ENCODE peak calls at places on chromosomes 11 and 22, in four cellular contexts. F, J, P and Y are unnamed samples.
A peak's percentile ranks its signal among the peaks of the same experiment; 100 is the strongest.

GRCh38 chr22:27800250-27801131 is 1.1 kb downstream of the MN1 start:
- DNase-seq in F (peak; percentile 49), J (no peak), P (no peak), Y (no peak)

GRCh38 chr22:45211848-45212247 is 28.8 kb downstream of the KIAA0930 start:
- DNase-seq in F (no peak), J (no peak), P (no peak), Y (peak; percentile 25)

GRCh38 chr11:2198621-2199365 is 27.2 kb upstream of the TH start:
- DNase-seq in F (no peak), J (no peak), P (no peak), Y (no peak)

GRCh38 chr22:21632237-21632895 is at the start of gene CCDC116:
- DNase-seq in F (peak; percentile 76), J (peak; percentile 81), P (peak; percentile 100), Y (no peak)

GRCh38 chr11:35550374-35551036 is 25.1 kb upstream of the PAMR1 start:
- DNase-seq in F (no peak), J (no peak), P (no peak), Y (no peak)

GRCh38 chr22:46058591-46059519 is 81.9 kb upstream of the WNT7B start:
- DNase-seq in F (peak; percentile 10), J (no peak), P (no peak), Y (no peak)

GRCh38 chr11:2766166-2766565 is 66.4 kb upstream of the KCNQ1OT1 start:
- DNase-seq in F (no peak), J (no peak), P (no peak), Y (no peak)

GRCh38 chr11:78254263-78254662 is 65.5 kb downstream of the USP35 start:
- DNase-seq in F (no peak), J (no peak), P (no peak), Y (no peak)

GRCh38 chr11:9516113-9516512 is 55.3 kb downstream of the ZNF143 start:
- DNase-seq in F (peak; percentile 44), J (no peak), P (no peak), Y (no peak)

GRCh38 chr11:36817336-36817965 is 219.4 kb upstream of the RAG2 start:
- DNase-seq in F (no peak), J (no peak), P (no peak), Y (peak; percentile 7)

GRCh38 chr22:25359601-25360261 is 140.3 kb downstream of the CRYBB2 start:
- DNase-seq in F (no peak), J (no peak), P (no peak), Y (no peak)

GRCh38 chr11:117980716-117981115 is 5.5 kb upstream of the IL10RA start:
- DNase-seq in F (no peak), J (no peak), P (no peak), Y (no peak)

GRCh38 chr22:44067033-44067432 is 42.9 kb downstream of the PARVB start:
- DNase-seq in F (no peak), J (no peak), P (no peak), Y (no peak)

GRCh38 chr22:44067901-44068300 is 43.8 kb downstream of the PARVB start:
- DNase-seq in F (no peak), J (no peak), P (no peak), Y (no peak)

GRCh38 chr22:44068422-44069191 is 44.5 kb downstream of the PARVB start:
- DNase-seq in F (no peak), J (no peak), P (no peak), Y (no peak)

DNA sequence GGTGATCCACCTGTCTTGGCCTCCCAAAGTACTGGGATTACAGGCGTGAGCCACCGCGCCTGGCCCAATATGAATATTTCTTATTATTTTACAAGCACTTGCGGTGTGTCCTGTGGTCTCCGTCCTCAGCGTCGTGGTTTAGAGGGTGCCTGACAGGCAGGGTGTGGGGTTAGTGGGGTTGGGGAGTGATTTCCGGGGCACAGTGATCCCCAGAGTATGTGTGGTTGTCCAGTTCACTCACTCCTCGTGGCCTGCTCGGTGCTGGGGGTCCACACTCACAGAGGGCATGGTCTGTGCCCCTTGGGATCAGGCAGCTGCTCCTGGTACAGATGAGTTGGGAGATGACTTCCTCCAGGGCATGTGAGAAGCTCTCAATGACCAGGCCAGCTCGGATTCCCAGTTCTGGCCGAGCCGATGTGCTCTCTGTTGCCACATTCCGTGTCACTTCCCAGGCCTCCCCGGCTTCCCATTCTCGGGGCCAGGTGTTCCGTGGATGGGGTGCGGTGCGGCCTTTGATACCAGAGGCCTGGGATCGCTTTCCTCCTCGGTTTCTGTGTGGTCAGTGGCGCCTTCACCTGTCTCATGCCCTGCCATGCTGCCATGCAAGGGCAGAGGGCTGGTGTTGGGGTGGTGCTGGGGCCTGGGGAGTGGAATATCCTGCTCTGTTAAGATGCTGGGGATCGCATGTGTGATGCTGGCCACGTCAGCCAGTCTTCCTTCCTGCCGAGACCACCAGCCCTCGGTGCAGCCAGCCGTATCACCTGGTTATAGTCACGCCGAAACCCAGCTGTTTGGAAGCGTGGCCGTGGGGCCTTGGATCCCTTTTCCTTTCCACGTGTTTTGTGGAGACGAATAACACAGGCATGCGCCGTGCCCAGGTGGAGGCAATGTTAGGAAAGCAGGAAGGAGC is 39.6 kb downstream of the PARVB start:
- DNase-seq in F (no peak), J (no peak), P (no peak), Y (no peak)
- TF ChIP-seq HMGXB4 in F (no peak), J (no peak), P (no peak), Y (no peak)

GRCh38 chr11:45899448-45900174 is 7.5 kb downstream of the FREY1 start:
- DNase-seq in F (peak; percentile 94), J (peak; percentile 69), P (peak; percentile 93), Y (peak; percentile 82)

GRCh38 chr11:45899086-45899447 is 8.0 kb downstream of the FREY1 start:
- DNase-seq in F (no peak), J (no peak), P (no peak), Y (no peak)

GRCh38 chr11:45900916-45901617 is 6.0 kb downstream of the FREY1 start:
- DNase-seq in F (no peak), J (no peak), P (no peak), Y (no peak)

GRCh38 chr11:45902452-45903380 is 4.4 kb downstream of the FREY1 start:
- DNase-seq in F (no peak), J (no peak), P (no peak), Y (no peak)

GRCh38 chr11:45901646-45902045 is 5.4 kb downstream of the FREY1 start:
- DNase-seq in F (no peak), J (no peak), P (no peak), Y (no peak)
- TF ChIP-seq HMGXB4 in F (no peak), J (no peak), P (no peak), Y (no peak)

GRCh38 chr22:19718255-19719054 is 4.2 kb downstream of the SEPTIN5 start:
- DNase-seq in F (no peak), J (no peak), P (peak; percentile 94), Y (no peak)

GRCh38 chr22:19717691-19718254 is 3.5 kb downstream of the SEPTIN5 start:
- DNase-seq in F (peak; percentile 70), J (no peak), P (peak; percentile 98), Y (peak; percentile 65)

GRCh38 chr22:19720150-19720827 is 3.0 kb upstream of the GP1BB start:
- DNase-seq in F (no peak), J (no peak), P (no peak), Y (no peak)

GRCh38 chr22:19719488-19720021 is 3.8 kb upstream of the GP1BB start:
- DNase-seq in F (no peak), J (no peak), P (no peak), Y (no peak)

GRCh38 chr22:19719055-19719482 is 4.3 kb upstream of the GP1BB start:
- DNase-seq in F (no peak), J (no peak), P (peak; percentile 93), Y (no peak)
- TF ChIP-seq HMGXB4 in F (no peak), J (no peak), P (no peak), Y (no peak)

DNA sequence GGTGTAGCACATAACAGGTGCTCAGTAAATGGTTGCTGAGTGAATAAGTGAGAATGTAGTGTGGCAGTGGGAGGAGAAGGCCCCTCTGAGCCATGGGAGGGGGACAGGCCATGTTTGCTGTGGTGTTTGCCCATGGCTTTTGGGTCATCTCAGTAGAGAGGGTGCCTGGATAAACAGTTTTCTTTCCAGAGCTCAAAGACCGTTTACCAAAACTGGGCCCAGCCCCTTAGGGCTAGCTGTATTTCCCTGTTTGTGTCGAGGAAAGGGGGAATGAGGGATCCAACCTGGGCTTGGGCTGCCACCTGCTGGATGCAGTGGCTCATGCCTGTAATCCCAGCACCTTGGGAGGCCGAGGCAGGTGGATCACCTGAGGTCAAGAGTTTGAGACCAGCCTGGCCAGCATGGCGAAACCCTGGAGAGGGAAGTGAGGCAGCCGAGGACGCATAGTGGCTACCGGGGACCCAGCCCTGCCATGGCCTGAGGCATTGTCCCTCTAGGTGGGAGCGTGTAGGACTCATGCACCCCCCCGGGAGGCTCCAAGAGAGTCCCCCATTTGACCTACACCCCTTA is 8.7 kb upstream of the LTO1 start:
- DNase-seq in F (peak; percentile 75), J (peak; percentile 80), P (peak; percentile 54), Y (no peak)
- TF ChIP-seq HMGXB4 in F (no peak), J (peak; percentile 46), P (no peak), Y (no peak)

GRCh38 chr11:114160884-114161283 is 101.4 kb downstream of the ZBTB16 start:
- DNase-seq in F (no peak), J (no peak), P (no peak), Y (no peak)
- TF ChIP-seq HMGXB4 in F (no peak), J (no peak), P (no peak), Y (no peak)

DNA sequence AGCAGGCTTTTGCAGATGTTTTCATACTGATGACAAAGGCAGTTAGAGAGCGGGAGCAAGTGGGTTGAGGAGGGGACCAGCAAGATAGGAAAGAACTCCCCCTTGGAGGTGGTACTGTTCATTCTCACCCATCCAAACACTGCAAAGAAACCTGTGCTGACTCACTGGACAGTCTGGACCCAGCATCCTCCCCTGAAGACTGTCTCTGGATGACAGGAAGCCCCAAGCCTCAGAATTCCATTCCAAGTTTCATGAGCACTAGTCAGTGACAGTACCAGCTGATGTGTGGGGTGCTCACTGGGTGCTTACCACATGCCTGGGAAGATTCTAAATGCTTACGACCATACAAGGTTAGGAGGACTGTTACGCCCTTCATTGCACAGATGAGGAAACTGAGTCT is 160.9 kb downstream of the IGLL1 start:
- DNase-seq in F (no peak), J (no peak), P (no peak), Y (no peak)
- TF ChIP-seq HMGXB4 in F (no peak), J (no peak), P (no peak), Y (no peak)

GRCh38 chr11:130449246-130449990 is 973 bp downstream of the ADAMTS15 start:
- DNase-seq in F (peak; percentile 43), J (no peak), P (no peak), Y (no peak)

GRCh38 chr11:130448416-130449068 is at the start of gene ADAMTS15:
- DNase-seq in F (peak; percentile 91), J (peak; percentile 9), P (no peak), Y (peak; percentile 83)

GRCh38 chr11:130451261-130452019 is 3.0 kb downstream of the ADAMTS15 start:
- DNase-seq in F (no peak), J (no peak), P (no peak), Y (no peak)

GRCh38 chr11:130448039-130448415 is 418 bp upstream of the ADAMTS15 start:
- DNase-seq in F (no peak), J (no peak), P (no peak), Y (no peak)

DNA sequence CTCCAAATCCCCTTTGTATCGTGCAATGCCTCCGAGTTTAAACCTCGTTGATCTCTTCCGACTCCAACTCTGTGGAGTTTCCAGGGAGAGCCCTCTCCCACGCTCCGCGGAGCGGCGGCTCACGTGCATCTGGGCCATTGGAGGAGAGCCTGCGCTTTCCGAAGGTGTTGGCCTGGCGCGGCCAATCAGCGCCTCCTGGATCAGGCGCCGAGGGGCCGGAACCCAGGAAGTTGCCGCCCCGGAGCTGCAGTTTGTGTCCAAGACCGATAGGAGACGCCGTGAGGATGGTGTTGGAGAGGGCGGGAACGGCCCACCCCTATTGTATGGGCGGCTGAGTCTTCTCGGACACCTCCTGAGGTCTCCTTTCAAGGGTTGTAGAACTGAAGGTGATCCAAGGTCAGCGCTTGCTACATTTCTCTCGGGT is 1.6 kb downstream of the ADAMTS15 start:
- DNase-seq in F (peak; percentile 94), J (no peak), P (peak; percentile 5), Y (no peak)
- TF ChIP-seq HMGXB4 in F (peak; percentile 88), J (no peak), P (no peak), Y (no peak)